ENCODE peak calls at places on chromosomes 16 and 17, in five cellular contexts. J is GM23338, Z is gastrocnemius medialis, P is caudate nucleus, H is mesenchymal stem cell. O is an unnamed sample.

GRCh38 chr17:20706752-20707372 is 127.3 kb downstream of the CDRT15L2 start:
- DNase-seq in J (no peak), Z (no peak), P (no peak), H (no peak), O (no peak)

GRCh38 chr16:81778861-81779539 is at the start of gene PLCG2:
- DNase-seq in J (peak), Z (peak), P (no peak), H (peak), O (peak)

GRCh38 chr16:87201777-87202176 is 115.4 kb downstream of the C16orf95 start:
- DNase-seq in J (no peak), Z (no peak), P (no peak), H (peak), O (no peak)

GRCh38 chr16:85901760-85902365 is 2.9 kb downstream of the IRF8 start:
- DNase-seq in J (no peak), Z (no peak), P (no peak), H (no peak), O (no peak)

GRCh38 chr17:35214192-35214591 is 20.0 kb upstream of the SLC35G3 start:
- DNase-seq in J (no peak), Z (no peak), P (no peak), H (no peak), O (no peak)

GRCh38 chr17:50712641-50713296 is 5.1 kb upstream of the ANKRD40 start:
- DNase-seq in J (no peak), Z (no peak), P (no peak), H (no peak), O (no peak)

GRCh38 chr17:19533718-19534561 is at the start of gene SLC47A1:
- DNase-seq in J (peak), Z (peak), P (no peak), H (peak), O (peak)

GRCh38 chr17:76682306-76682705 is 28.5 kb downstream of the MXRA7 start:
- DNase-seq in J (no peak), Z (no peak), P (no peak), H (peak), O (no peak)

GRCh38 chr16:554640-555413 is 5.4 kb upstream of the PRR35 start:
- DNase-seq in J (no peak), Z (no peak), P (no peak), H (peak), O (no peak)

GRCh38 chr17:73228748-73229236 is 32.9 kb downstream of the CPSF4L start:
- DNase-seq in J (peak), Z (peak), P (no peak), H (peak), O (peak)

GRCh38 chr16:88398170-88398873 is 15.6 kb downstream of the ZNF469 start:
- DNase-seq in J (no peak), Z (no peak), P (no peak), H (no peak), O (no peak)

GRCh38 chr16:86515780-86516617 is 5.7 kb downstream of the FOXF1 start:
- DNase-seq in J (no peak), Z (no peak), P (no peak), H (peak), O (no peak)

GRCh38 chr16:8756755-8757154 is 40.7 kb downstream of the TMEM186 start:
- DNase-seq in J (no peak), Z (no peak), P (no peak), H (no peak), O (no peak)

GRCh38 chr17:68468334-68468733 is 11.0 kb upstream of the WIPI1 start:
- DNase-seq in J (no peak), Z (no peak), P (no peak), H (peak), O (no peak)

DNA sequence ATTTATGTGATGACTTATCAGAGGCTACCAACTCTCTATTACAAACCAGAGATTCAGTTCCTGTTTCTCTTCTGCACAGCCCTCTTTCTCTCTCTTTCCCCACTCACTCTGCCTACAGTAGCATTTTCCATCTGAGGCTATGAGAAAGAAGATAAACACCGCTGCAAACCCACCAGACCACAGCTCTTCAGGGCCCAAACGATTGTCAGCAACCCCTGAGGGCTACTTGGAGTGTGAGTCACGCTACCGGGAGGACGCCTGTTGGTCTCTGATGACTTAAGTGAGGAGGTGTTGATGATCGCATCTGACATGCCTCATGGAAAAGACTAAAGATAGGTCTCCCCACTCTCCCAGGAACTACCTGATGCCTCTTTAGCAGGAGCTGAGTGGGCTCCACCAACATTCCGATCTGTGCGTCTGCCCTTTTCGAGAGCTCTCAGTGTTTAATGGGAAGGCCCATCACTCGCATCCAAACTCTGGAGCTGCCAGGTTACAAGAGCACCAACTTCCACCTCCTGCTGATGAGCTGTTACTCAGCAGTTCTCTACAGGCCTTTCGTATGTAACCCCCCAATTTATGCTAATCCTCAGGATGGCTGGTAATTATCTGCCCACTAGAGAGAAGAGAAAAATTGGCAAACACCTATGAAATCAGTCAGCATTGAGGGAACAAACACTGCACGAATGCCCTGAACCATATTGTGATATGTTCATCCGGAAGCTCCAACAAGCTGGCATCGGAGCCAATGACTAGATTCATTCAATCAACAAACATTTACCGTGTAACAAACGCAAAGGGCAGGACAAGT is 9.2 kb downstream of the GRIN2A start:
- DNase-seq in J (peak), Z (no peak), P (no peak), H (peak), O (no peak)
- H3K27ac ChIP-seq in J (no peak), Z (no peak), P (no peak), H (no peak), O (no peak)

GRCh38 chr16:3866703-3867431 is 13.6 kb downstream of the CREBBP start:
- DNase-seq in J (no peak), Z (no peak), P (no peak), H (no peak), O (no peak)
- H3K27ac ChIP-seq in J (no peak), Z (peak), P (no peak), H (no peak), O (no peak)

GRCh38 chr16:22022151-22022550 is 14.2 kb downstream of the MOSMO start:
- DNase-seq in J (no peak), Z (no peak), P (no peak), H (no peak), O (no peak)

GRCh38 chr16:22027633-22028032 is 19.7 kb downstream of the MOSMO start:
- DNase-seq in J (no peak), Z (no peak), P (no peak), H (peak), O (no peak)

GRCh38 chr16:22018559-22018958 is 10.6 kb downstream of the MOSMO start:
- DNase-seq in J (no peak), Z (no peak), P (no peak), H (no peak), O (no peak)

GRCh38 chr16:22023505-22023904 is 15.6 kb downstream of the MOSMO start:
- DNase-seq in J (peak), Z (no peak), P (no peak), H (no peak), O (no peak)
- H3K27ac ChIP-seq in J (no peak), Z (no peak), P (no peak), H (no peak), O (no peak)

GRCh38 chr17:17460038-17460437 is 16.8 kb upstream of the MED9 start:
- DNase-seq in J (no peak), Z (no peak), P (no peak), H (no peak), O (no peak)

GRCh38 chr17:17466511-17466910 is 10.3 kb upstream of the MED9 start:
- DNase-seq in J (no peak), Z (no peak), P (no peak), H (no peak), O (no peak)

GRCh38 chr17:17457680-17458079 is 19.1 kb upstream of the MED9 start:
- DNase-seq in J (no peak), Z (no peak), P (no peak), H (no peak), O (no peak)

GRCh38 chr17:17463821-17464220 is 13.0 kb upstream of the MED9 start:
- DNase-seq in J (no peak), Z (no peak), P (no peak), H (no peak), O (no peak)

DNA sequence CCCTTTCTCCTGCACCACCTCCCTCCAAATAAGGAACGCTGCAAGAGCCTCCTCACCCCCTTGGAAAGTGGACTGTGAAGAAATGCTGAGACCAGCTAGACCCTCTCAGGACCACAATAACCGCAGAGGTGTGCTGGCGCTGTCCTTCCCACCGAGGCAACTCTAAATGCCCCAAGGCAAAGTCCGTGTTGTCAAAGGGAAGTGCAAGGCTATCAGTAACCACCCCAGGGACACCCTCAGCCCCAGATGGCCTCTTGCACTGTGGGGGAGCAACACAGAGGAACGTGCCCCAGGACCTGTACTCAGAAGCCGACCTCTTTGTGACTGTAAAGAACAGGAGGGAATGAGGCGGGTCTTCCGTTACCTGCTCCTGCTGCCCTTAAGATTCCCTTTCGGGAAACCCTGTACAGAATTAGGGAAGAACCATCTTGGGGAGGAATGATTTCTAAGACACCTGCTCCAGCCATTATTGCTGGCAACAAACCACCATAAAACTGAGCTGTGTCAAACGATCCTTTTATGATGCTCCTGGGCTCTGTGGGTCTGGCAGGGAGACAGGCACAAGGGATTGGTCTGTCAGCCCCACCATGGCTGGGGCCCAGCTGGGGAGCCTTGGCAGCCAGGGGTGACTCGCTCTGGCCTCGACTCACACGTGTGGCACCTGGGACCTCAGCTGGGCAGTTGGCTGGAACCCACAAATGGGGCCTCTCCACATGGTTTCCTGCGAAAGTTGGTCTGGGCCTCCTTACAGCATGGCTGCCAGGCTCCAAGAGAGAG is 14.6 kb upstream of the MED9 start:
- DNase-seq in J (no peak), Z (no peak), P (no peak), H (no peak), O (no peak)
- H3K27ac ChIP-seq in J (no peak), Z (no peak), P (no peak), H (no peak), O (no peak)